ENCODE peak calls at places on chromosomes 16 and 17, in six cellular contexts. One of them, this sample, is unnamed.

GRCh38 chr17:80361495-80362220 is 53.3 kb upstream of the ENDOV start:
- DNase-seq in kidney epithelial cell: no peak
- DNase-seq in fibroblast of mammary gland: peak; percentile 23
- DNase-seq in breast epithelium: no peak
- DNase-seq in cardiac muscle cell: peak; percentile 22
- DNase-seq in A549: peak; percentile 40
- DNase-seq in this sample: no peak

GRCh38 chr17:43563262-43564079 is 17.3 kb upstream of the ETV4 start:
- DNase-seq in kidney epithelial cell: no peak
- DNase-seq in fibroblast of mammary gland: no peak
- DNase-seq in breast epithelium: no peak
- DNase-seq in cardiac muscle cell: no peak
- DNase-seq in A549: no peak
- DNase-seq in this sample: no peak

GRCh38 chr16:31868701-31869167 is 4.9 kb upstream of the ZNF267 start:
- DNase-seq in breast epithelium: peak; percentile 75
- DNase-seq in cardiac muscle cell: peak; percentile 81
- DNase-seq in kidney epithelial cell: no peak
- DNase-seq in fibroblast of mammary gland: peak; percentile 70
- DNase-seq in A549: peak; percentile 51
- DNase-seq in this sample: no peak

GRCh38 chr17:7213895-7214299 is 5.7 kb downstream of the DLG4 start:
- DNase-seq in kidney epithelial cell: no peak
- DNase-seq in fibroblast of mammary gland: peak; percentile 80
- DNase-seq in breast epithelium: no peak
- DNase-seq in cardiac muscle cell: peak; percentile 86
- DNase-seq in A549: peak; percentile 94
- DNase-seq in this sample: peak; percentile 52

GRCh38 chr16:62035115-62036092 is 834 bp downstream of the CDH8 start:
- DNase-seq in kidney epithelial cell: no peak
- DNase-seq in A549: no peak
- DNase-seq in breast epithelium: no peak
- DNase-seq in cardiac muscle cell: no peak
- DNase-seq in fibroblast of mammary gland: no peak
- DNase-seq in this sample: no peak

GRCh38 chr17:81923302-81924260 is 4.0 kb downstream of the MAFG start:
- DNase-seq in kidney epithelial cell: peak; percentile 23
- DNase-seq in breast epithelium: no peak
- DNase-seq in fibroblast of mammary gland: peak; percentile 77
- DNase-seq in cardiac muscle cell: peak; percentile 90
- DNase-seq in A549: peak; percentile 83
- DNase-seq in this sample: peak; percentile 51

GRCh38 chr17:34257299-34257985 is 2.4 kb downstream of the CCL2 start:
- DNase-seq in fibroblast of mammary gland: no peak
- DNase-seq in cardiac muscle cell: peak; percentile 64
- DNase-seq in A549: no peak
- DNase-seq in kidney epithelial cell: no peak
- DNase-seq in breast epithelium: no peak
- DNase-seq in this sample: no peak

GRCh38 chr17:76558210-76559095 is 18.6 kb downstream of the PRCD start:
- DNase-seq in A549: no peak
- DNase-seq in breast epithelium: no peak
- DNase-seq in kidney epithelial cell: no peak
- DNase-seq in fibroblast of mammary gland: no peak
- DNase-seq in cardiac muscle cell: peak; percentile 42
- DNase-seq in this sample: no peak

GRCh38 chr16:11201498-11202259 is 54.3 kb downstream of the SOCS1 start:
- DNase-seq in breast epithelium: no peak
- DNase-seq in fibroblast of mammary gland: peak; percentile 85
- DNase-seq in kidney epithelial cell: peak; percentile 63
- DNase-seq in A549: peak; percentile 36
- DNase-seq in cardiac muscle cell: peak; percentile 72
- DNase-seq in this sample: no peak

GRCh38 chr16:680967-681745 is 946 bp downstream of the STUB1 start:
- DNase-seq in fibroblast of mammary gland: peak; percentile 77
- DNase-seq in breast epithelium: no peak
- DNase-seq in A549: no peak
- DNase-seq in cardiac muscle cell: peak; percentile 63
- DNase-seq in kidney epithelial cell: no peak
- DNase-seq in this sample: no peak
- TF ChIP-seq CTCF in fibroblast of mammary gland: no peak
- TF ChIP-seq CTCF in breast epithelium: no peak
- TF ChIP-seq CTCF in A549: no peak
- TF ChIP-seq CTCF in cardiac muscle cell: peak; percentile 18
- TF ChIP-seq CTCF in kidney epithelial cell: no peak
- TF ChIP-seq CTCF in this sample: peak; percentile 11

GRCh38 chr17:71301063-71301462 is 819.8 kb upstream of the SOX9 start:
- DNase-seq in breast epithelium: no peak
- DNase-seq in A549: no peak
- DNase-seq in cardiac muscle cell: no peak
- DNase-seq in kidney epithelial cell: no peak
- DNase-seq in fibroblast of mammary gland: no peak
- DNase-seq in this sample: no peak

GRCh38 chr17:71304498-71305158 is 816.2 kb upstream of the SOX9 start:
- DNase-seq in fibroblast of mammary gland: no peak
- DNase-seq in cardiac muscle cell: peak; percentile 3
- DNase-seq in breast epithelium: no peak
- DNase-seq in kidney epithelial cell: no peak
- DNase-seq in A549: no peak
- DNase-seq in this sample: peak; percentile 48

GRCh38 chr17:71302721-71303549 is 817.9 kb upstream of the SOX9 start:
- DNase-seq in breast epithelium: no peak
- DNase-seq in fibroblast of mammary gland: no peak
- DNase-seq in kidney epithelial cell: no peak
- DNase-seq in A549: no peak
- DNase-seq in cardiac muscle cell: no peak
- DNase-seq in this sample: peak; percentile 73
- H3K4me3 ChIP-seq in breast epithelium: no peak overlapping the region
- H3K4me3 ChIP-seq in fibroblast of mammary gland: no peak overlapping the region
- H3K4me3 ChIP-seq in kidney epithelial cell: no peak overlapping the region
- H3K4me3 ChIP-seq in A549: no peak overlapping the region
- H3K4me3 ChIP-seq in cardiac muscle cell: no peak overlapping the region
- H3K4me3 ChIP-seq in this sample: no peak overlapping the region

GRCh38 chr16:66926171-66926570 is 836 bp upstream of the RRAD start:
- DNase-seq in A549: no peak
- DNase-seq in cardiac muscle cell: no peak
- DNase-seq in fibroblast of mammary gland: no peak
- DNase-seq in breast epithelium: no peak
- DNase-seq in kidney epithelial cell: no peak
- DNase-seq in this sample: no peak

GRCh38 chr16:66923247-66923851 is 2.0 kb downstream of the RRAD start:
- DNase-seq in breast epithelium: no peak
- DNase-seq in kidney epithelial cell: no peak
- DNase-seq in fibroblast of mammary gland: peak; percentile 77
- DNase-seq in cardiac muscle cell: peak; percentile 83
- DNase-seq in A549: no peak
- DNase-seq in this sample: no peak

GRCh38 chr16:66925322-66925840 is at the start of gene RRAD:
- DNase-seq in kidney epithelial cell: peak; percentile 61
- DNase-seq in fibroblast of mammary gland: no peak
- DNase-seq in cardiac muscle cell: peak; percentile 45
- DNase-seq in breast epithelium: no peak
- DNase-seq in A549: no peak
- DNase-seq in this sample: no peak

GRCh38 chr16:66923866-66924265 is 1.5 kb downstream of the RRAD start:
- DNase-seq in cardiac muscle cell: no peak
- DNase-seq in breast epithelium: no peak
- DNase-seq in kidney epithelial cell: no peak
- DNase-seq in fibroblast of mammary gland: no peak
- DNase-seq in A549: no peak
- DNase-seq in this sample: no peak

DNA sequence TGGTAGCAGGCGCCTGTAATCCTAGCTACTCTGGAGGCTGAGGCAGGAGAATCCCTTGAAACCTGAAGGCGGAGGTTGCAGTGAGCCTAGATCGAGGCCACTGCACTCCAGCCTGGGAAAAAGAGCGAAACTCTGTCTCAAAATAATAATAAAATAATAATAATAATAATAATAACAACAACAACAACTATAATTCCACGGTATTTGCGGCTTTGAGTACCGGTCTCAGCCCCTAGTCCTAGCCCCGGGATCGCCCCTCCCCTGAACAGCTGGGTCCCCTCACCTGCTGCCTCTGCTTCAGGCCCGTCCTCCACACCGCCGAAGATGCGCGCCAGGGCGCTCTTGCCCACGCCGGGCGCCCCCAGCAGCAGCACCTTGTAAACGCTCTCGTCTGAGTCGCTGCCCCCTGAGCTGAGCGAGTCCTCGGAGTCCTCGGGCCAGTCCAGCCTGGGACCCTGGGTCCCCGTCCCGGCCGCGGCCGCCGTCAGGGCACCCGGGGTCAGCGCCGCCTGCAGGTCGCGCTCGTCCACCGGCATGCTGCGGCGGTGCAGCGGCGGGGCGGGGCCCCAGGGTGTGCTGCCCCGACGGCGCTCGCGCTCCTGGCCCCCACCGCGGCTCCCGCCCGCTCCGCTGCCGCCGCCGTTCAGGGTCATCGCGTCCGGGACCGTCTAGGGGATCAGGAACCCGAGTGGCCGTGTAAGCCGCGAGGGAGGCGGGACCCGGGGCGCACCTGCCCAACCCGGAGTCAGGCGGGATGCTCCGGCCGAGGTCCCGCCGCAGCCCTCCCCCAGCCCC is 611 bp downstream of the RRAD start:
- DNase-seq in breast epithelium: no peak
- DNase-seq in fibroblast of mammary gland: no peak
- DNase-seq in A549: peak; percentile 81
- DNase-seq in cardiac muscle cell: no peak
- DNase-seq in kidney epithelial cell: no peak
- DNase-seq in this sample: no peak
- TF ChIP-seq CTCF in breast epithelium: no peak
- TF ChIP-seq CTCF in fibroblast of mammary gland: no peak
- TF ChIP-seq CTCF in A549: peak; percentile 56
- TF ChIP-seq CTCF in cardiac muscle cell: peak; percentile 28
- TF ChIP-seq CTCF in kidney epithelial cell: no peak
- TF ChIP-seq CTCF in this sample: peak; percentile 38

DNA sequence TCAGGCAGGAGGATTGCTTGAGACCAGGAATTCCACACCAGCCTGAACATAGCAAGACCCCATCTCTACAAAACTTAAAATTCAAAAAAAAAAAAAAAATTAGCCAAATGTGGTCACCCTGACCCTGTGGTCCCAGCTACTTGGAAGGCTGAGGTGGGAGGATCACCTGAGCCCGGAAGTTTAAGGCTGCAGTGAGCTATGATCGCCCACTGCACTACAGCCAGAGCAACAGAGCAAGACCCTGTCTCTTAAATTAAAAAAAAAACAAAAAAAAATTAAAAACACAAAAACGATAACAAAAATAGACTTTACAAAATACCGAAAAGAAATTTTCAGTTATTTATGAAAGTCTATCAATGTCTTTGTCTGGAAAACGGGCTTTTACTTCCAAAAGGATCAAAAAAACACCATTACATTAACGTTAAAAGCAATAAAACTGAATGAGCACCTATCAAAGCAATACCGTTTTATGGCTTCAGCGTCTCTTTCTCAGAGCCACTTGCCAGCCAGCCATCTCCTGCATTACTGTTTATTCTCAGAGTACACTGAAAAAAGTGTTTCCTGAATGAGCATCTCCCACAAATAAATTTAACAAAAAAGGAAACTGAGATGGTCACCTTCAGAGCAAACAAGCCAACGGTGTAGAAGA is 6.1 kb downstream of the USP7 start:
- DNase-seq in kidney epithelial cell: no peak
- DNase-seq in A549: no peak
- DNase-seq in fibroblast of mammary gland: no peak
- DNase-seq in breast epithelium: no peak
- DNase-seq in cardiac muscle cell: no peak
- DNase-seq in this sample: no peak
- H3K4me3 ChIP-seq in kidney epithelial cell: no peak overlapping the region
- H3K4me3 ChIP-seq in A549: no peak overlapping the region
- H3K4me3 ChIP-seq in fibroblast of mammary gland: no peak overlapping the region
- H3K4me3 ChIP-seq in breast epithelium: peak overlapping the region; percentile 9
- H3K4me3 ChIP-seq in cardiac muscle cell: no peak overlapping the region
- H3K4me3 ChIP-seq in this sample: no peak overlapping the region

GRCh38 chr17:65794572-65794971 is 233.1 kb upstream of the AXIN2 start:
- DNase-seq in fibroblast of mammary gland: peak; percentile 47
- DNase-seq in A549: peak; percentile 49
- DNase-seq in cardiac muscle cell: peak; percentile 54
- DNase-seq in kidney epithelial cell: no peak
- DNase-seq in breast epithelium: no peak
- DNase-seq in this sample: no peak
- TF ChIP-seq CTCF in fibroblast of mammary gland: peak; percentile 62
- TF ChIP-seq CTCF in A549: peak; percentile 53
- TF ChIP-seq CTCF in cardiac muscle cell: peak; percentile 67
- TF ChIP-seq CTCF in kidney epithelial cell: peak; percentile 54
- TF ChIP-seq CTCF in breast epithelium: peak; percentile 40
- TF ChIP-seq CTCF in this sample: peak; percentile 75

GRCh38 chr16:64417711-64418227 is 704.1 kb downstream of the CDH11 start:
- DNase-seq in fibroblast of mammary gland: peak; percentile 61
- DNase-seq in A549: no peak
- DNase-seq in kidney epithelial cell: no peak
- DNase-seq in breast epithelium: no peak
- DNase-seq in cardiac muscle cell: peak; percentile 71
- DNase-seq in this sample: peak; percentile 51
- H3K4me3 ChIP-seq in fibroblast of mammary gland: no peak overlapping the region
- H3K4me3 ChIP-seq in A549: no peak overlapping the region
- H3K4me3 ChIP-seq in kidney epithelial cell: no peak overlapping the region
- H3K4me3 ChIP-seq in breast epithelium: no peak overlapping the region
- H3K4me3 ChIP-seq in cardiac muscle cell: no peak overlapping the region
- H3K4me3 ChIP-seq in this sample: no peak overlapping the region